ENCODE peak calls at places on chromosome 13, in nine cellular contexts. J is CD4-positive, CD25-positive, alpha-beta regulatory T cell; V is sigmoid colon; Y is HTR-8/SVneo; M is AG10803; U is HEK293T; A is A549; Q is MV-4-11; P is astrocyte of the cerebellum. Z is an unnamed sample.
A peak's percentile ranks its signal among the peaks of the same experiment; 100 is the strongest.

GRCh38 chr13:41645313-41645712 is 188.0 kb downstream of the RGCC start:
- DNase-seq in J (no peak), V (peak; percentile 86), Y (peak; percentile 27), M (peak; percentile 97), U (no peak), A (no peak), Q (no peak), P (peak; percentile 79), Z (peak; percentile 88)

GRCh38 chr13:42561752-42562467 is 12.0 kb upstream of the TNFSF11 start:
- DNase-seq in J (no peak), V (no peak), Y (no peak), M (no peak), U (no peak), A (no peak), Q (peak; percentile 91), P (no peak), Z (no peak)

GRCh38 chr13:31639443-31640163 is 99.7 kb upstream of the RXFP2 start:
- DNase-seq in J (no peak), V (no peak), Y (no peak), M (peak; percentile 20), U (no peak), A (no peak), Q (no peak), P (no peak), Z (peak; percentile 53)

GRCh38 chr13:47168086-47168485 is 271.2 kb upstream of the HTR2A start:
- DNase-seq in J (no peak), V (no peak), Y (no peak), M (peak; percentile 32), U (no peak), A (no peak), Q (peak; percentile 80), P (peak; percentile 39), Z (peak; percentile 20)

GRCh38 chr13:46656786-46657185 is 103.8 kb downstream of the LRCH1 start:
- DNase-seq in J (no peak), V (no peak), Y (no peak), M (no peak), U (no peak), A (no peak), Q (no peak), P (no peak), Z (no peak)

GRCh38 chr13:73399347-73400216 is 340.8 kb downstream of the KLF5 start:
- DNase-seq in J (no peak), V (no peak), Y (no peak), M (no peak), U (no peak), A (no peak), Q (no peak), P (no peak), Z (no peak)

GRCh38 chr13:76853481-76853880 is 32.7 kb downstream of the KCTD12 start:
- DNase-seq in J (no peak), V (no peak), Y (no peak), M (no peak), U (no peak), A (no peak), Q (no peak), P (no peak), Z (peak; percentile 11)

GRCh38 chr13:50152655-50153309 is 137.5 kb downstream of the KCNRG start:
- DNase-seq in J (peak; percentile 13), V (no peak), Y (no peak), M (no peak), U (no peak), A (no peak), Q (no peak), P (no peak), Z (no peak)

GRCh38 chr13:30422056-30422914 is at the start of gene UBE2L5:
- DNase-seq in J (peak; percentile 64), V (peak; percentile 94), Y (no peak), M (peak; percentile 89), U (peak; percentile 74), A (peak; percentile 9), Q (peak; percentile 46), P (peak; percentile 64), Z (peak; percentile 77)

GRCh38 chr13:79340490-79340889 is 65.6 kb downstream of the RBM26 start:
- DNase-seq in J (no peak), V (no peak), Y (no peak), M (no peak), U (no peak), A (no peak), Q (no peak), P (no peak), Z (no peak)

GRCh38 chr13:32164622-32165268 is 133.2 kb downstream of the FRY start:
- DNase-seq in J (peak; percentile 6), V (no peak), Y (peak; percentile 56), M (peak; percentile 58), U (peak; percentile 77), A (peak; percentile 50), Q (peak; percentile 75), P (peak; percentile 45), Z (peak; percentile 77)

GRCh38 chr13:35283856-35284255 is 192.6 kb downstream of the MAB21L1 start:
- DNase-seq in J (no peak), V (no peak), Y (no peak), M (peak; percentile 22), U (no peak), A (no peak), Q (no peak), P (no peak), Z (no peak)

GRCh38 chr13:24038405-24038804 is 122.1 kb upstream of the SPATA13 start:
- DNase-seq in J (no peak), V (no peak), Y (no peak), M (no peak), U (no peak), A (no peak), Q (peak; percentile 31), P (peak; percentile 63), Z (no peak)

GRCh38 chr13:74683411-74683810 is 549.2 kb upstream of the KLF12 start:
- DNase-seq in J (no peak), V (no peak), Y (no peak), M (no peak), U (no peak), A (no peak), Q (no peak), P (no peak), Z (peak; percentile 7)

GRCh38 chr13:87259479-87260083 is 411.6 kb upstream of the SLITRK5 start:
- DNase-seq in J (no peak), V (no peak), Y (no peak), M (no peak), U (peak; percentile 58), A (no peak), Q (no peak), P (no peak), Z (no peak)

GRCh38 chr13:32211788-32212187 is 103.4 kb downstream of the ZAR1L start:
- DNase-seq in J (no peak), V (peak; percentile 74), Y (peak; percentile 36), M (peak; percentile 99), U (no peak), A (no peak), Q (no peak), P (peak; percentile 75), Z (peak; percentile 95)

GRCh38 chr13:23969672-23970071 is 72.4 kb upstream of the C1QTNF9B start:
- DNase-seq in J (no peak), V (no peak), Y (no peak), M (peak; percentile 58), U (no peak), A (no peak), Q (no peak), P (no peak), Z (peak; percentile 65)

GRCh38 chr13:94305463-94305862 is 174.0 kb downstream of the DCT start:
- DNase-seq in J (no peak), V (no peak), Y (no peak), M (peak; percentile 85), U (no peak), A (no peak), Q (no peak), P (peak; percentile 72), Z (peak; percentile 70)

GRCh38 chr13:111610077-111610476 is 289.6 kb downstream of the TEX29 start:
- DNase-seq in J (no peak), V (no peak), Y (no peak), M (no peak), U (no peak), A (no peak), Q (no peak), P (no peak), Z (no peak)

GRCh38 chr13:112782433-112783010 is 92.7 kb downstream of the ATP11A start:
- DNase-seq in J (no peak), V (no peak), Y (no peak), M (no peak), U (no peak), A (no peak), Q (no peak), P (no peak), Z (no peak)

GRCh38 chr13:91031508-91031907 is 316.0 kb upstream of the MIR17HG start:
- DNase-seq in J (no peak), V (no peak), Y (no peak), M (no peak), U (peak; percentile 46), A (no peak), Q (no peak), P (no peak), Z (no peak)

GRCh38 chr13:98521876-98522275 is 55.0 kb downstream of the STK24 start:
- DNase-seq in J (no peak), V (no peak), Y (no peak), M (no peak), U (no peak), A (no peak), Q (no peak), P (no peak), Z (no peak)

GRCh38 chr13:98938801-98939200 is 39.1 kb downstream of the DOCK9 start:
- DNase-seq in J (no peak), V (no peak), Y (peak; percentile 17), M (no peak), U (no peak), A (no peak), Q (no peak), P (no peak), Z (no peak)

GRCh38 chr13:21008026-21008425 is 53.4 kb downstream of the LATS2 start:
- DNase-seq in J (no peak), V (peak; percentile 59), Y (no peak), M (no peak), U (no peak), A (no peak), Q (no peak), P (no peak), Z (no peak)

GRCh38 chr13:113323869-113324268 is 26.8 kb downstream of the LAMP1 start:
- DNase-seq in J (no peak), V (no peak), Y (no peak), M (no peak), U (no peak), A (no peak), Q (no peak), P (no peak), Z (no peak)

GRCh38 chr13:85700909-85701308 is 98.3 kb downstream of the SLITRK6 start:
- DNase-seq in J (no peak), V (no peak), Y (no peak), M (no peak), U (no peak), A (no peak), Q (peak; percentile 39), P (peak; percentile 23), Z (no peak)

GRCh38 chr13:41179593-41180250 is 14.6 kb downstream of the KBTBD7 start:
- DNase-seq in J (no peak), V (no peak), Y (no peak), M (peak; percentile 51), U (no peak), A (no peak), Q (no peak), P (no peak), Z (peak; percentile 53)

GRCh38 chr13:101626925-101627555 is 174.6 kb downstream of the ITGBL1 start:
- DNase-seq in J (peak; percentile 43), V (no peak), Y (no peak), M (no peak), U (no peak), A (no peak), Q (peak; percentile 60), P (no peak), Z (peak; percentile 50)

GRCh38 chr13:25971499-25972145 is 80.2 kb downstream of the SHISA2 start:
- DNase-seq in J (peak; percentile 36), V (no peak), Y (no peak), M (no peak), U (no peak), A (no peak), Q (no peak), P (no peak), Z (no peak)

Z was measured in fibroblast of the aortic adventitia.